ENCODE peak calls at places on chromosomes 13 and 19, in five cellular contexts. Q is ELR, Y is amygdala, E is body of pancreas, V is HEK293T. J is an unnamed sample.

GRCh38 chr19:48510421-48511268 is 990 bp downstream of the LMTK3 start:
- DNase-seq in Q (peak; percentile 63), V (peak; percentile 69), Y (peak; percentile 59), E (peak; percentile 66), J (no peak)

GRCh38 chr13:33543631-33544030 is 258.1 kb upstream of the STARD13 start:
- DNase-seq in V (no peak), Q (peak; percentile 23), Y (no peak), E (no peak), J (no peak)

GRCh38 chr19:6773323-6773931 is 919 bp downstream of the VAV1 start:
- DNase-seq in E (no peak), V (no peak), Y (no peak), Q (no peak), J (no peak)

GRCh38 chr13:94583926-94584325 is 12.0 kb downstream of the TGDS start:
- DNase-seq in V (no peak), Y (no peak), E (no peak), Q (peak; percentile 19), J (no peak)

GRCh38 chr13:81493144-81493543 is 1152.2 kb upstream of the SPRY2 start:
- DNase-seq in Q (peak; percentile 47), E (no peak), Y (no peak), V (no peak), J (no peak)

GRCh38 chr19:15998166-15998565 is 49.4 kb downstream of the OR10H4 start:
- DNase-seq in Y (no peak), Q (no peak), E (no peak), V (no peak), J (no peak)

GRCh38 chr19:17170538-17171297 is 44.4 kb upstream of the USE1 start:
- DNase-seq in Q (no peak), V (no peak), E (no peak), Y (no peak), J (no peak)

GRCh38 chr19:44847144-44848035 is 1.3 kb downstream of the NECTIN2 start:
- DNase-seq in E (peak; percentile 86), V (no peak), Y (no peak), Q (peak; percentile 69), J (peak; percentile 8)

GRCh38 chr19:52188822-52189744 is 769 bp upstream of the PPP2R1A start:
- DNase-seq in Q (peak; percentile 66), V (no peak), E (no peak), Y (no peak), J (no peak)

GRCh38 chr13:106570354-106570822 is 2.5 kb upstream of the ARGLU1 start:
- DNase-seq in Y (no peak), Q (peak; percentile 76), V (peak; percentile 8), E (peak; percentile 83), J (peak; percentile 92)

GRCh38 chr19:41795031-41795461 is 1.3 kb upstream of the CEACAM3 start:
- DNase-seq in V (peak; percentile 27), Y (no peak), Q (peak; percentile 59), E (peak; percentile 69), J (peak; percentile 38)

GRCh38 chr13:113273856-113274590 is 23.0 kb upstream of the LAMP1 start:
- DNase-seq in Y (no peak), Q (peak; percentile 57), E (no peak), V (no peak), J (no peak)

GRCh38 chr19:48290341-48290922 is 20.6 kb downstream of the ZNF114 start:
- DNase-seq in E (no peak), Q (peak; percentile 86), V (peak; percentile 38), Y (no peak), J (no peak)

GRCh38 chr13:85417807-85418206 is 381.4 kb downstream of the SLITRK6 start:
- DNase-seq in E (no peak), V (no peak), Q (no peak), Y (no peak), J (no peak)

GRCh38 chr19:51794865-51795490 is at the start of gene FPR3:
- DNase-seq in E (no peak), V (no peak), Q (no peak), Y (no peak), J (no peak)

GRCh38 chr13:50543767-50544166 is 299.7 kb downstream of the DLEU7 start:
- DNase-seq in V (no peak), Q (no peak), Y (no peak), E (no peak), J (no peak)

GRCh38 chr19:58439576-58440554 is at the start of gene ZNF132:
- DNase-seq in Y (peak; percentile 100), V (no peak), E (peak; percentile 97), Q (peak; percentile 97), J (no peak)

GRCh38 chr13:111132948-111133347 is 17.8 kb downstream of the ARHGEF7 start:
- DNase-seq in Q (no peak), V (no peak), E (no peak), Y (no peak), J (no peak)

GRCh38 chr13:99433543-99434075 is 67.7 kb upstream of the TM9SF2 start:
- DNase-seq in V (no peak), E (no peak), Y (no peak), Q (no peak), J (no peak)

GRCh38 chr19:15498910-15499309 is 9.4 kb upstream of the CYP4F22 start:
- DNase-seq in V (peak; percentile 31), Y (no peak), E (no peak), Q (no peak), J (peak; percentile 66)

GRCh38 chr19:28288850-28289249 is 924.1 kb downstream of the UQCRFS1 start:
- DNase-seq in Q (no peak), E (peak; percentile 41), V (no peak), Y (no peak), J (no peak)